ENCODE peak calls at places on chromosomes 4 and X, in four cellular contexts. N, S, Y and I are unnamed samples.

GRCh38 chrX:9605484-9605883 is 140.6 kb downstream of the TBL1X start:
- DNase-seq in N (no peak), S (no peak), Y (no peak), I (no peak)

GRCh38 chrX:38400401-38400910 is 48.1 kb downstream of the OTC start:
- DNase-seq in N (no peak), S (no peak), Y (no peak), I (no peak)

GRCh38 chrX:15328821-15329220 is 6.5 kb downstream of the PIGA start:
- DNase-seq in N (no peak), S (no peak), Y (no peak), I (no peak)

GRCh38 chr4:122901621-122902020 is 20.8 kb downstream of the NUDT6 start:
- DNase-seq in N (no peak), S (no peak), Y (no peak), I (no peak)

GRCh38 chr4:2256156-2256731 is 5.7 kb downstream of the MXD4 start:
- DNase-seq in N (no peak), S (peak; percentile 44), Y (no peak), I (no peak)

GRCh38 chrX:123835661-123836371 is 24.0 kb upstream of the XIAP start:
- DNase-seq in N (no peak), S (no peak), Y (no peak), I (no peak)

GRCh38 chr4:86326399-86326798 is 33.5 kb downstream of the MAPK10 start:
- DNase-seq in N (no peak), S (no peak), Y (no peak), I (no peak)

GRCh38 chr4:46270986-46271596 is 118.8 kb downstream of the GABRA2 start:
- DNase-seq in N (peak; percentile 17), S (no peak), Y (peak; percentile 4), I (peak; percentile 9)

GRCh38 chr4:82419451-82419850 is 10.8 kb downstream of the HNRNPDL start:
- DNase-seq in N (no peak), S (no peak), Y (no peak), I (no peak)

GRCh38 chr4:14234330-14234729 is 606.8 kb upstream of the BOD1L1 start:
- DNase-seq in N (no peak), S (no peak), Y (no peak), I (no peak)

GRCh38 chr4:25654971-25655963 is at the start of gene SLC34A2:
- DNase-seq in N (peak; percentile 7), S (peak; percentile 84), Y (no peak), I (no peak)

GRCh38 chrX:39152106-39152649 is 350.9 kb downstream of the MID1IP1 start:
- DNase-seq in N (no peak), S (peak; percentile 85), Y (no peak), I (peak; percentile 79)

GRCh38 chrX:28039258-28039657 is 58.0 kb upstream of the DCAF8L1 start:
- DNase-seq in N (no peak), S (no peak), Y (no peak), I (no peak)

GRCh38 chr4:54015421-54016065 is 48.9 kb downstream of the CHIC2 start:
- DNase-seq in N (no peak), S (no peak), Y (no peak), I (no peak)

GRCh38 chr4:151690884-151691283 is 69.9 kb downstream of the GATB start:
- DNase-seq in N (no peak), S (no peak), Y (no peak), I (no peak)

GRCh38 chr4:173169428-173170209 is 1.0 kb downstream of the GALNT7 start:
- DNase-seq in N (no peak), S (peak; percentile 75), Y (no peak), I (peak; percentile 79)

GRCh38 chrX:32448320-32448719 is 763.0 kb downstream of the DMD start:
- DNase-seq in N (peak; percentile 0), S (no peak), Y (peak; percentile 74), I (no peak)

GRCh38 chrX:40099046-40099968 is 1.5 kb upstream of the BCOR start:
- DNase-seq in N (no peak), S (peak; percentile 63), Y (peak; percentile 66), I (peak; percentile 81)

GRCh38 chr4:145756244-145756643 is 76.3 kb downstream of the C4orf51 start:
- DNase-seq in N (no peak), S (no peak), Y (no peak), I (no peak)

GRCh38 chrX:34658316-34658715 is 1.2 kb upstream of the TMEM47 start:
- DNase-seq in N (no peak), S (no peak), Y (no peak), I (no peak)
- TF ChIP-seq CBX5 in N (no peak), S (no peak), Y (no peak), I (no peak)

GRCh38 chrX:69010339-69010738 is 154.9 kb downstream of the PJA1 start:
- DNase-seq in N (no peak), S (peak; percentile 3), Y (no peak), I (no peak)

GRCh38 chrX:69015156-69015555 is 150.1 kb downstream of the PJA1 start:
- DNase-seq in N (no peak), S (no peak), Y (no peak), I (no peak)

GRCh38 chrX:69015564-69016218 is 149.6 kb downstream of the PJA1 start:
- DNase-seq in N (no peak), S (peak; percentile 2), Y (no peak), I (no peak)

GRCh38 chrX:69016220-69016941 is 148.9 kb downstream of the PJA1 start:
- DNase-seq in N (no peak), S (peak; percentile 33), Y (no peak), I (no peak)

GRCh38 chrX:69014200-69014599 is 151.1 kb downstream of the PJA1 start:
- DNase-seq in N (no peak), S (no peak), Y (no peak), I (no peak)
- TF ChIP-seq CBX5 in N (no peak), S (no peak), Y (no peak), I (no peak)

DNA sequence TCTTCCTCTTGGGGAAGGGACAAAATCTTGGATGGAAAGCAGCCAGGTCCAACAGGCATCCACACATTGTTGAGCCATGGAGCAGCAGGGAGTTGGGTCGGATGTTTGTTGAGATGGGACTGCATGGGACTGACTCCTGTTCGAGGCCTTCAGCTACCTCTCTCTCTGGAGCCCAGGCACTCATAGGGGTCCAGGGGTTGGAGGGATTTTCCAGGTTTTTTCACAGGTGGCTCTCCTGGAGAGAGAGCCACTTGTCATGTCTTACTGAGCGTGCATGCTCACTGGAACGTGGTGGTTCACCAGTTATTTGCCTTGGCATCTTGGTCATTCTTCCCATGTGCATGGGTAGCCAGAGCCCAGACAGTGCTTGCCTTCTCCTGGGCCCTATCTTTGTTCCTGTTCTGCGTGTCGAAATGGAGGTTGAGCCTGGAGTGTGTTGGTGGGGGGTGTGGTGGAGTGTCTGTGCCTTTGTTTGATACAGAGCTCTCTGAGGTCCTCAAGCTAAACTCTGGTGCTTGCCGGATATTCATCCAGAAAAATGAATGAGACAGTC is 60.6 kb downstream of the NBDY start:
- DNase-seq in N (no peak), S (no peak), Y (no peak), I (no peak)
- TF ChIP-seq CBX5 in N (no peak), S (no peak), Y (no peak), I (no peak)

DNA sequence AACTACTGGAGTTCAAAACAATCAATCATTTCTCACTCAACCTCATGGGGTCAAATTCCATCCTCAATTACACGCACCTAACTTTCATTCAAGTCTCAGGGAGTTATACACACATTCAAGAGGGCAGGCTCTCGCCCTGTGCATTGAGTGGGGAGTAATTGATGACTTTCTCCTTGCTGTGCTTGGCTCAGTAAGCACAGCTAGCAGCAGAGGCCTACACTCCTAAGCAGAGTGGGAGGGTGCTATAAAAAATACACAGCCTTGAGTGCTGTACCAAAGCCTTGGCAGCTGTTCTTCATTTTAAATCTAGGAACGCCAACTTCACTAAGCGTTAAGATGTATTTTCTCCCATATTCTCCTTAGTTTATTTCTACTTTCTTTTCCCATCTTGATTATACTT is 958.2 kb upstream of the ADGRL3 start:
- DNase-seq in N (no peak), S (no peak), Y (no peak), I (no peak)
- TF ChIP-seq CBX5 in N (no peak), S (no peak), Y (no peak), I (no peak)

DNA sequence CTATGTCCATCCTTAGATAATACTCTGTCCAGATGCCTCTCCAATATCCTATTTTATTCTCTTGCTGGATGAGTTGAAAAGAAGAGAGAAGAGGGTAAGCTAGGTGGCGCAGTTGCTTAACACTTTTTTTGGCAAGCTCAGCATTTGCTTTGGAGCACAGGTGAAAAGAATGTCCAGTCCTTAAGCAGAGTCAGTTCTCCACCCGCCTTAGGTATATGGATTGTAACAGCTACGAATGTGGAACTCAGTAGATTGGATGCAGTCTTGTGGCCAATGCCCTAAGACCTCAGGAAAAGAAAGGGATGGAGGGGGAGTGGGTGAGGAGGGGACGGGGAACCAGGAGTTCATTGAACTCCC is 208.4 kb downstream of the NWD2 start:
- DNase-seq in N (peak; percentile 79), S (peak; percentile 65), Y (peak; percentile 23), I (peak; percentile 13)
- TF ChIP-seq CBX5 in N (no peak), S (no peak), Y (no peak), I (no peak)

DNA sequence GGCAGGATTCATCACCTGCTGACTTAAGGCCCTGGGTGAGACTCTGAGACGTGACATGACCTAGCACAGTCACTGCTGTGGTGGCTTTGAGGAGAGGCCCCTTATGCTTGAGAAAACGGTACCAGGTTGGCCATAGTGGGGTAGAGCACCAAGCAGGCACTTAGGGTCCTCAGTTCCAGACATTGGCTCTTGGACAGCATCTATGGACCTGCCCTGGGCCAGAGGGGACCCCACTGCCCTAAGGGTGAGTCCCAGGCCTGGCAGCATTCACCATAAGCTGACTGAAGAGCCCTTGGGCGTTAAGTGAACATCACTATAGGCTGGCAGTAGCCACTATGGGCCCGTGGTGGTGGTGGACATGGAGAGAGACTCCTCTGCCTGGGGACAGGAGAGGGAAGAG is 78.7 kb downstream of the FNIP2 start:
- DNase-seq in N (no peak), S (no peak), Y (no peak), I (no peak)
- TF ChIP-seq CBX5 in N (no peak), S (no peak), Y (no peak), I (no peak)

DNA sequence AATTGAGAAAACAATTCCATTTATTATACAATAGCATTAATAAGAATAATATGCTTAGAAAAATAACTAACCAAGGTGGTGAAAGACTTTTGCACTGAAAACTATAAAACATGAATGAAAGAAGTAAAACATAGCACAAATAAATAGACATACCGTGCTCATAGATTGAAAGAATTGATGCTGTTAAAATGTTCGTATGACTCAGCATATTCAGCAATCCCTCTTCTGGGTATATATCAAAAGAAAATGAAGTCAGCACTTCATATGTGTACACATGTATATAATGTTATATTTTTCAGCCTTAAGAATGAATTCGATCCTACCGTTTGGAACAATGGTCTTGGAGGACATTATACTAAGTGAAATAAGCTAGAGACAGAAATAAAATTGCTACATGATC is 716.3 kb downstream of the GLUD2 start:
- DNase-seq in N (no peak), S (no peak), Y (no peak), I (no peak)
- TF ChIP-seq CBX5 in N (no peak), S (no peak), Y (no peak), I (no peak)

GRCh38 chrX:1491851-1492349 is 39.2 kb upstream of the ASMTL start:
- DNase-seq in N (peak; percentile 65), S (peak; percentile 86), Y (peak; percentile 87), I (peak; percentile 79)
- TF ChIP-seq CBX5 in N (no peak), S (no peak), Y (peak; percentile 79), I (no peak)